ENCODE peak calls at places on chromosomes 1 and 21, in six cellular contexts. One of them, this sample, is unnamed.

GRCh38 chr21:39258207-39258606 is 55.2 kb downstream of the BRWD1 start:
- DNase-seq in effector memory CD4-positive, alpha-beta T cell: no peak
- DNase-seq in WTC11: no peak
- DNase-seq in body of pancreas: no peak
- DNase-seq in activated T-cell treated with anti-CD3 and anti-CD28 coated beads for 48 hours: no peak
- DNase-seq in CD8-positive, alpha-beta T cell: no peak
- DNase-seq in this sample: no peak

GRCh38 chr1:168488153-168488552 is 55.6 kb downstream of the XCL2 start:
- DNase-seq in effector memory CD4-positive, alpha-beta T cell: no peak
- DNase-seq in activated T-cell treated with anti-CD3 and anti-CD28 coated beads for 48 hours: no peak
- DNase-seq in WTC11: no peak
- DNase-seq in body of pancreas: peak
- DNase-seq in CD8-positive, alpha-beta T cell: no peak
- DNase-seq in this sample: peak

GRCh38 chr1:53321776-53322602 is 5.9 kb downstream of the LRP8 start:
- DNase-seq in activated T-cell treated with anti-CD3 and anti-CD28 coated beads for 48 hours: no peak
- DNase-seq in CD8-positive, alpha-beta T cell: no peak
- DNase-seq in WTC11: no peak
- DNase-seq in body of pancreas: no peak
- DNase-seq in effector memory CD4-positive, alpha-beta T cell: no peak
- DNase-seq in this sample: no peak

GRCh38 chr1:210937846-210938245 is 196.1 kb downstream of the KCNH1 start:
- DNase-seq in activated T-cell treated with anti-CD3 and anti-CD28 coated beads for 48 hours: no peak
- DNase-seq in body of pancreas: no peak
- DNase-seq in effector memory CD4-positive, alpha-beta T cell: no peak
- DNase-seq in WTC11: no peak
- DNase-seq in CD8-positive, alpha-beta T cell: no peak
- DNase-seq in this sample: no peak

GRCh38 chr1:167635233-167635648 is 5.2 kb downstream of the RCSD1 start:
- DNase-seq in CD8-positive, alpha-beta T cell: no peak
- DNase-seq in WTC11: peak
- DNase-seq in body of pancreas: no peak
- DNase-seq in activated T-cell treated with anti-CD3 and anti-CD28 coated beads for 48 hours: no peak
- DNase-seq in effector memory CD4-positive, alpha-beta T cell: no peak
- DNase-seq in this sample: no peak

GRCh38 chr1:27233677-27234053 is 767 bp upstream of the WDTC1 start:
- DNase-seq in CD8-positive, alpha-beta T cell: peak
- DNase-seq in WTC11: peak
- DNase-seq in body of pancreas: no peak
- DNase-seq in activated T-cell treated with anti-CD3 and anti-CD28 coated beads for 48 hours: peak
- DNase-seq in effector memory CD4-positive, alpha-beta T cell: no peak
- DNase-seq in this sample: no peak

GRCh38 chr1:236575523-236575922 is 28.8 kb downstream of the HEATR1 start:
- DNase-seq in body of pancreas: no peak
- DNase-seq in effector memory CD4-positive, alpha-beta T cell: no peak
- DNase-seq in activated T-cell treated with anti-CD3 and anti-CD28 coated beads for 48 hours: no peak
- DNase-seq in WTC11: no peak
- DNase-seq in CD8-positive, alpha-beta T cell: no peak
- DNase-seq in this sample: no peak

GRCh38 chr1:225451340-225451739 is 23.5 kb upstream of the LBR start:
- DNase-seq in body of pancreas: peak
- DNase-seq in activated T-cell treated with anti-CD3 and anti-CD28 coated beads for 48 hours: no peak
- DNase-seq in effector memory CD4-positive, alpha-beta T cell: no peak
- DNase-seq in WTC11: no peak
- DNase-seq in CD8-positive, alpha-beta T cell: no peak
- DNase-seq in this sample: no peak

GRCh38 chr21:42213082-42213774 is 5.7 kb upstream of the ABCG1 start:
- DNase-seq in CD8-positive, alpha-beta T cell: no peak
- DNase-seq in WTC11: no peak
- DNase-seq in activated T-cell treated with anti-CD3 and anti-CD28 coated beads for 48 hours: no peak
- DNase-seq in body of pancreas: peak
- DNase-seq in effector memory CD4-positive, alpha-beta T cell: no peak
- DNase-seq in this sample: no peak

GRCh38 chr1:7424352-7424890 is 346.7 kb upstream of the VAMP3 start:
- DNase-seq in activated T-cell treated with anti-CD3 and anti-CD28 coated beads for 48 hours: no peak
- DNase-seq in effector memory CD4-positive, alpha-beta T cell: no peak
- DNase-seq in WTC11: no peak
- DNase-seq in body of pancreas: peak
- DNase-seq in CD8-positive, alpha-beta T cell: no peak
- DNase-seq in this sample: no peak

GRCh38 chr1:245544236-245544635 is 389.5 kb downstream of the KIF26B start:
- DNase-seq in activated T-cell treated with anti-CD3 and anti-CD28 coated beads for 48 hours: no peak
- DNase-seq in WTC11: no peak
- DNase-seq in effector memory CD4-positive, alpha-beta T cell: no peak
- DNase-seq in CD8-positive, alpha-beta T cell: no peak
- DNase-seq in body of pancreas: no peak
- DNase-seq in this sample: no peak

GRCh38 chr1:206556748-206557635 is 49.7 kb downstream of the RASSF5 start:
- DNase-seq in effector memory CD4-positive, alpha-beta T cell: peak
- DNase-seq in CD8-positive, alpha-beta T cell: peak
- DNase-seq in body of pancreas: peak
- DNase-seq in WTC11: peak
- DNase-seq in activated T-cell treated with anti-CD3 and anti-CD28 coated beads for 48 hours: peak
- DNase-seq in this sample: no peak

This sample was measured in astrocyte of the cerebellum.